ENCODE peak calls at places on chromosomes 13 and 19, in seven cellular contexts. M is A549, P is tibial nerve, N is transverse colon, H is ovary, R is esophagus muscularis mucosa, U is sigmoid colon. W is an unnamed sample.

GRCh38 chr13:112057736-112058518 is 9.0 kb upstream of the SOX1 start:
- DNase-seq in R (no peak), N (no peak), H (no peak), P (no peak), U (no peak), M (no peak), W (no peak)

GRCh38 chr13:79585033-79585432 is 104.1 kb downstream of the NDFIP2 start:
- DNase-seq in M (no peak), P (no peak), N (no peak), U (no peak), H (no peak), R (no peak), W (no peak)

GRCh38 chr13:112118451-112119064 is 51.6 kb downstream of the SOX1 start:
- DNase-seq in R (no peak), P (no peak), H (no peak), U (peak), M (no peak), N (no peak), W (peak)

GRCh38 chr13:92842145-92842544 is 384.5 kb upstream of the GPC6 start:
- DNase-seq in H (no peak), R (no peak), P (no peak), U (no peak), M (no peak), N (no peak), W (no peak)

GRCh38 chr13:73133536-73133935 is 74.7 kb downstream of the KLF5 start:
- DNase-seq in N (peak), P (no peak), U (no peak), H (no peak), R (peak), M (peak), W (peak)

GRCh38 chr19:16824658-16825311 is 4.4 kb upstream of the SIN3B start:
- DNase-seq in M (no peak), U (no peak), P (no peak), R (no peak), N (no peak), H (no peak), W (no peak)

GRCh38 chr19:12611361-12611699 is 610 bp downstream of the ZNF791 start:
- DNase-seq in U (peak), M (peak), H (peak), N (peak), R (peak), P (peak), W (peak)

GRCh38 chr19:17243340-17243853 is 2.3 kb downstream of the NR2F6 start:
- DNase-seq in H (no peak), P (no peak), M (no peak), N (peak), R (no peak), U (no peak), W (no peak)

GRCh38 chr13:52411629-52412028 is 5.7 kb upstream of the THSD1 start:
- DNase-seq in N (no peak), U (no peak), P (no peak), R (no peak), M (peak), H (no peak), W (no peak)

GRCh38 chr19:10981496-10981895 is 20.7 kb downstream of the SMARCA4 start:
- DNase-seq in U (no peak), H (no peak), P (no peak), N (no peak), R (no peak), M (no peak), W (no peak)

GRCh38 chr19:34654796-34655195 is 22.2 kb downstream of the SCGB2B2 start:
- DNase-seq in P (no peak), M (no peak), U (no peak), N (no peak), H (no peak), R (no peak), W (no peak)

GRCh38 chr19:8161135-8161646 is 11.8 kb upstream of the FBN3 start:
- DNase-seq in P (no peak), U (no peak), H (no peak), R (no peak), M (peak), N (no peak), W (peak)

GRCh38 chr13:95246292-95247082 is 54.8 kb downstream of the ABCC4 start:
- DNase-seq in N (no peak), H (no peak), U (no peak), R (no peak), P (no peak), M (no peak), W (no peak)

GRCh38 chr19:37654118-37654517 is 1.1 kb downstream of the ZFP30 start:
- DNase-seq in N (no peak), H (no peak), M (no peak), U (no peak), P (no peak), R (no peak), W (no peak)

GRCh38 chr13:90867336-90867683 is 480.2 kb upstream of the MIR17HG start:
- DNase-seq in R (no peak), N (peak), U (no peak), H (peak), P (peak), M (peak), W (peak)

GRCh38 chr13:51584731-51585191 is 499 bp downstream of the WDFY2 start:
- DNase-seq in N (peak), R (no peak), M (peak), U (peak), H (no peak), P (peak), W (peak)

GRCh38 chr19:38678891-38679494 is 31.5 kb downstream of the ACTN4 start:
- DNase-seq in N (no peak), H (no peak), M (no peak), R (no peak), P (no peak), U (no peak), W (no peak)

GRCh38 chr13:66831317-66831716 is 398.8 kb downstream of the PCDH9 start:
- DNase-seq in R (no peak), P (no peak), M (no peak), N (no peak), H (no peak), U (no peak), W (no peak)

DNA sequence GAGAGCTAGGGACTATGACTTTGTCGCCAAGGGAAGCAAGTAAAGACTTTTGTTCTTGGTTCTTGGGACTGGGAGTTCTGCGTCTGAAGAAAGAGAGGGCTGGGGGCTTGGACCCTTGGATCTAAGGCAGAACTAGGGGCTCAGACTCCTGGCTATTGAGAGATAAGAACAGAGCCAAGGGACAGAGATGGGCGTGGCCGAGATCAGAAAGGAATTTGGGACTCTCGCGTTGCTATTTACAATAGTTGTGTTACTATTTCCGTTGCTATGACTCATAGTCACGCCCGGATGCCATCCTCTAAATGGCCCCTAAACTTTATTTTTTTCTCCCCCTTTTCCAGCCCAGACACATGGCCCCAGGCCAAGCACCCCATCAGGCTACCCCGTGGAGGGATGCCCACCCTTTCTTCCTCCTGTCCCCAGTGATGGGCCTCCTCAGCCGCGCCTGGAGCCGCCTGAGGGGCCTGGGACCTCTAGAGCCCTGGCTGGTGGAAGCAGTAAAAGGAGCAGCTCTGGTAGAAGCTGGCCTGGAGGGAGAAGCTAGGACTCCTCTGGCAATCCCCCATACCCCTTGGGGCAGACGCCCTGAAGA is 759 bp downstream of the PPP1R15A start:
- DNase-seq in H (peak), P (peak), N (peak), M (peak), R (peak), U (peak), W (peak)
- TF ChIP-seq EP300 in H (peak), P (peak), N (peak), M (peak), R (no peak), U (no peak), W (no peak)

GRCh38 chr13:27855381-27855780 is 63.1 kb downstream of the GSX1 start:
- DNase-seq in P (no peak), R (peak), H (no peak), N (no peak), U (no peak), M (no peak), W (no peak)

GRCh38 chr13:27852491-27852890 is 60.2 kb downstream of the GSX1 start:
- DNase-seq in P (no peak), H (no peak), U (no peak), M (no peak), R (peak), N (no peak), W (no peak)

GRCh38 chr13:27854606-27855005 is 62.3 kb downstream of the GSX1 start:
- DNase-seq in U (no peak), N (no peak), R (peak), M (no peak), H (no peak), P (no peak), W (no peak)

GRCh38 chr13:27853345-27853744 is 61.1 kb downstream of the GSX1 start:
- DNase-seq in N (no peak), P (no peak), R (no peak), H (no peak), M (no peak), U (no peak), W (no peak)

DNA sequence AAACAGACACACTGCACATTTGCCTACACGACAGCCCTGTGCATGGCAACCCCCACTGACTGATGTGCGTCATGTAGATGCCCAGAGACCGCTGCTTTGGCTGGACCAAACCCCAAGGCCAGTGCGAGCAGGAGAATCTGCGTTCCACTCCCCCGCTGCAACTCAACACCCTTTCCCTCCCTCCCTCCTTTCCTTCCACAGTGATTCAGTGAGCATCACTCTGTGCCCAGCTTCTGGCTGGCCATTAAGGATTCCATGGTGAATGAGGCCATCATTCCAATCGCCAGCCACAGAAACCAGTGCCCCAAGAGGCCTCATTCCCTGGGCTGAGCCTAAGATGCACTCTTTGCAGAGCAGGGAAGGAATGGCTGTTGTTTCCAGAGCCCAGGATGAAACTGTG is 61.6 kb downstream of the GSX1 start:
- DNase-seq in R (peak), M (no peak), H (no peak), U (no peak), N (no peak), P (no peak), W (no peak)
- TF ChIP-seq EP300 in R (no peak), M (no peak), H (no peak), U (no peak), N (no peak), P (no peak), W (no peak)

DNA sequence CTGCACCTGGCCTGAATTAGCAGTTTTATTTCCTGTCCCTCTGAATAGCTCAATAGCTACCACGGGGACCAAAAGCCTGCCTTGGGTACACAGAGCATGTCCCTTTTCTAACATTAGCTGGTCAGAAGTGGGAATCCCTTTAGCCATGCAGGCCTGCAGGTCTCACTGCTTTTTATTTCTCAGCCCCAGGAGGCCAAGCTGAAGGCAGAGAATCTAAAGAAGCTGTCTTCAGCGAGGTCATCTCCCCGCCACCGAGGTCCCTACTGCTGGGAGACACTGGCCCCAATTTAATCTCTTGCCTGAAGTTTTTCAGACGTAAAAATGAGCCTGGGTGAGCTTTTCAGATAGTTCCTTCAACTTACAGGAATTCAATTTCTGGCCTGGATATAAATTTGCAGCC is 40.7 kb downstream of the PIN1 start:
- DNase-seq in M (no peak), N (no peak), R (no peak), U (no peak), H (no peak), P (no peak), W (no peak)
- TF ChIP-seq EP300 in M (no peak), N (no peak), R (no peak), U (no peak), H (no peak), P (no peak), W (no peak)

GRCh38 chr19:45899253-45899652 is 3.2 kb downstream of the MYPOP start:
- DNase-seq in H (no peak), R (no peak), P (no peak), M (no peak), U (no peak), N (no peak), W (no peak)

GRCh38 chr19:45890877-45891276 is 4.9 kb upstream of the IRF2BP1 start:
- DNase-seq in P (no peak), M (no peak), U (no peak), R (no peak), H (no peak), N (no peak), W (no peak)

GRCh38 chr19:45897413-45897812 is 5.0 kb downstream of the MYPOP start:
- DNase-seq in H (no peak), R (no peak), N (no peak), U (no peak), M (no peak), P (no peak), W (no peak)

GRCh38 chr19:45899919-45900589 is 2.4 kb downstream of the MYPOP start:
- DNase-seq in R (no peak), M (no peak), P (no peak), U (no peak), N (no peak), H (no peak), W (no peak)

GRCh38 chr19:45895519-45895972 is 6.9 kb downstream of the MYPOP start:
- DNase-seq in H (no peak), U (no peak), M (no peak), N (no peak), R (no peak), P (no peak), W (no peak)
- TF ChIP-seq EP300 in H (no peak), U (no peak), M (no peak), N (no peak), R (no peak), P (no peak), W (no peak)

DNA sequence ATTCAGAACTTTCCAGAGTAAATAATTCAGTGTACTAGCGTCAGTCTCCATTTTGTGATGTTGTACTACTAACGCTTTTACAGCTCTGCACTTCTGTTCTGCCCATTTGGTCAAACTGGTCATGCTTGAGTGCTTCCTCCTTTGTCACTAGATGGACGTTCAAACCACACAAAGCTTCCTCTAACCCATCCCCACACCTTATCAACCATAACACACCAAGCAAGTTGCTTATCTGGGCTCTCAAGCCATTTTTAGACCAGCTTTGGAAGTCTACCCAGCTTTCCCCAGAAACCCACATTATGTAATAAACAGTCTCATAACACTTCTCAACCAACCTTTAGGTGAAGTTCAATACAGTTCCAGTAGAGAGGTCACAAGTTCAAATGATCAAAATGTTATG is 2.3 kb upstream of the ZNF347 start:
- DNase-seq in N (no peak), M (no peak), P (no peak), U (no peak), H (no peak), R (no peak), W (no peak)
- TF ChIP-seq EP300 in N (no peak), M (no peak), P (no peak), U (no peak), H (no peak), R (no peak), W (no peak)

DNA sequence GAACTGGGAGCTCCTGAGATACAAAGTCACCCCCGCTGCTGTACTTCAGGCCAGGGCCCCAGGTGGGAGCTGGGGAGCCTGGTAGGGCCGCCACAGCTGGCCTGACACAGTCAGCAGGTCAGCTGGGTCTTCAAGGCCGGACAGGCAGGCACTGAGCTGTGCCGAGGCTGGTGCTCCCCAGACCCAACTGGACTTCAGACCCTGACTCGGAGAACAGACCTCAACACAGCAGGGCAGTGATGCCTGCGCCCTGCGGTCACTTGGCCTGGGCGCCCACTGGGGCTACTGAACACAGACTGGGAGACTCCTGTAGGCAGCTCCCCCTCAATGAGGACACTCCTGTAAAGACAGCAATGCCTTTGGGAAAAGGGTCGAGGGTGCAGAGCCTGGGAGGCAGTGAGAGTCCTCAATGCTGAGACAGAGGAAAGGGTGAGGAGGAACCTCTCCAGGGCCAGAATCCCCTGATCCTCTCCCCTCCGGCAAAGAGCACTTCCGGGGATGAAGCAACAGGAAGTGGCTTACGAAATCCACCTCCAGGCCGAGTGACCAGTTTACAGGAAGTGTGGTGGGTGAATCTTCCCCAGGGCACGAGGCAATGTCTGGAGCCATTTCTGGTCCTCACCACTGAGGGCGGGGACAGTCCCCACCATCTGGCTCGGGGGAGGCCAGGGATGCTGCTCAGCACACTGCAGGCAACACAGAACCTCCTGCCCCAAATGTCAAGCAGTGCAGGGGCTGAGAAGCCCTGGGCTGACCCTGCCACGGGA is 40.8 kb upstream of the ISYNA1 start:
- DNase-seq in U (peak), P (peak), M (peak), N (peak), H (peak), R (peak), W (peak)
- TF ChIP-seq EP300 in U (no peak), P (peak), M (peak), N (peak), H (peak), R (peak), W (peak)

GRCh38 chr19:9970481-9970880 is 34.2 kb upstream of the OLFM2 start:
- DNase-seq in H (no peak), P (no peak), U (no peak), M (no peak), R (no peak), N (no peak), W (no peak)
- TF ChIP-seq EP300 in H (no peak), P (no peak), U (no peak), M (no peak), R (no peak), N (no peak), W (no peak)

GRCh38 chr19:47228937-47229673 is 1.9 kb downstream of the BBC3 start:
- DNase-seq in U (peak), R (no peak), N (peak), H (no peak), P (no peak), M (peak), W (no peak)

GRCh38 chr19:47228168-47228936 is 2.6 kb downstream of the BBC3 start:
- DNase-seq in U (peak), P (no peak), N (peak), R (no peak), H (peak), M (peak), W (peak)

GRCh38 chr19:47226426-47227346 is 4.3 kb downstream of the BBC3 start:
- DNase-seq in N (peak), H (peak), P (peak), U (peak), R (peak), M (peak), W (peak)

GRCh38 chr19:47227347-47228167 is 3.4 kb downstream of the BBC3 start:
- DNase-seq in N (peak), M (peak), P (peak), R (peak), U (peak), H (peak), W (peak)

DNA sequence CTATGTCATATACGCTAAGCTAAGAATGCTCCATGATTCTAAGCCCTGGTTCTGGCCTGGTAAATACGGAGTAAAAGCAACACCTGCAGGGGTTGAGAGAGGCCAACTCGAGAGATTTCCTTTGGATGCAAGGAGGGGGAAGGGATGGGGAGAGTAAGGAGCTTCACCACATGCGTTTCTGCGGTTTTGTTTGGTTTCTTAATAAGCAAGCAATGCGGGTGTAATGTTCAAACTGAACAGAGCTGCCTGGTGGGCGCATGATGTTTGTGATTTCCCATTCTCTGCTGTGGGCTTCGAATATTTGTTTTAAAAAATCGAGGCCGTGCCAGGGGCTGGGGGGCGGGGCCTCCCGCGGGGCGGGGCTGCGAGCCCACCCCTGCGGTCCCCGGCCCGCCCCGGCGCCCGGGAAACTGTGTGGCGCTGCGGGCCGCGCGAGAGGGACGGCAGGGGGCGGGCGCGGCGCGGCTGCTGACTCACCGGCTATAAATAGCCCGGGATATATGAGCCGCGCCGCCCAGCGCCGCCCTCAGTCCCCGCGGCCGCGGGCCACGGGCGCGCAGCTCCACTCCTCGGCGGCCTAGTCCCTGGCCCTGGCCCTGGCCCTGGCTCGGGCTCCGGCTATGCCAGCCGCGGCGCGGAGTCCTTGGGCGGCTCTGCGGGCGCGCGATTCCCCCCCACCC is 5.1 kb downstream of the BBC3 start:
- DNase-seq in H (peak), P (peak), N (peak), R (peak), M (peak), U (peak), W (peak)
- TF ChIP-seq EP300 in H (no peak), P (peak), N (no peak), R (no peak), M (peak), U (no peak), W (no peak)

W was measured in stomach.